ENCODE peak calls at places on chromosomes 5 and 9, in seven cellular contexts. F, X, Y, J, D, I and H are unnamed samples. For H3K4me1, the result is how much of the 10 kb centered on the place peaks cover.

GRCh38 chr5:172235132-172235780 is 41.3 kb downstream of the EFCAB9 start:
- DNase-seq in F (no peak), X (no peak), Y (no peak), J (peak), I (no peak), D (no peak), H (no peak)

GRCh38 chr9:136048560-136049411 is 46.3 kb downstream of the NACC2 start:
- DNase-seq in J (no peak), X (no peak), D (peak), I (no peak), F (no peak), Y (peak), H (no peak)

GRCh38 chr5:142717582-142718215 is 31.8 kb upstream of the FGF1 start:
- DNase-seq in F (no peak), X (no peak), J (peak), I (peak), D (no peak), Y (no peak), H (peak)

GRCh38 chr9:111851536-111851935 is 45.1 kb upstream of the UGCG start:
- DNase-seq in D (no peak), I (peak), J (peak), F (no peak), Y (no peak), X (no peak), H (no peak)

GRCh38 chr5:73201547-73202513 is 28.8 kb downstream of the TMEM174 start:
- DNase-seq in J (peak), D (peak), Y (peak), X (peak), F (peak), I (peak), H (peak)

GRCh38 chr5:141691867-141692532 is 10.0 kb upstream of the ARAP3 start:
- DNase-seq in J (peak), X (peak), Y (peak), D (peak), F (peak), I (peak), H (peak)

GRCh38 chr5:94433393-94434149 is 184.8 kb downstream of the KIAA0825 start:
- DNase-seq in D (no peak), Y (peak), J (peak), F (no peak), I (peak), X (no peak), H (no peak)

GRCh38 chr9:111828193-111828592 is 33.5 kb upstream of the SHOC1 start:
- DNase-seq in F (no peak), I (peak), X (no peak), J (peak), Y (no peak), D (no peak), H (peak)

GRCh38 chr9:136330406-136330990 is 3.2 kb downstream of the GPSM1 start:
- DNase-seq in J (no peak), Y (no peak), X (no peak), D (peak), F (no peak), I (no peak), H (no peak)

GRCh38 chr5:16931334-16932110 is 4.6 kb downstream of the MYO10 start:
- DNase-seq in Y (no peak), I (no peak), F (peak), J (no peak), D (peak), X (peak), H (no peak)

GRCh38 chr5:86115164-86115563 is 502.6 kb upstream of the COX7C start:
- DNase-seq in I (no peak), X (no peak), J (no peak), D (no peak), F (no peak), Y (no peak), H (no peak)

GRCh38 chr9:113464672-113465271 is 1.2 kb downstream of the RGS3 start:
- DNase-seq in Y (peak), D (no peak), X (no peak), F (no peak), J (no peak), I (no peak), H (no peak)

GRCh38 chr9:33446507-33447403 is 638 bp downstream of the AQP3 start:
- DNase-seq in J (peak), F (peak), X (peak), Y (no peak), I (peak), D (peak), H (peak)

GRCh38 chr9:114372971-114373591 is 14.7 kb downstream of the AKNA start:
- DNase-seq in D (peak), J (no peak), I (no peak), F (peak), X (peak), Y (peak), H (peak)

GRCh38 chr5:76082790-76083554 is at the start of gene SV2C:
- DNase-seq in I (no peak), D (peak), Y (no peak), J (peak), F (peak), X (no peak), H (peak)

GRCh38 chr9:38443181-38443580 is 18.9 kb upstream of the IGFBPL1 start:
- DNase-seq in I (peak), J (no peak), D (no peak), Y (no peak), F (no peak), X (no peak), H (no peak)

GRCh38 chr9:93065321-93065720 is 6.8 kb downstream of the SUSD3 start:
- DNase-seq in D (peak), J (no peak), F (no peak), Y (no peak), X (no peak), I (no peak), H (no peak)

GRCh38 chr5:82512025-82512424 is 233.9 kb upstream of the RPS23 start:
- DNase-seq in J (no peak), I (no peak), Y (no peak), D (no peak), F (no peak), X (no peak), H (no peak)

GRCh38 chr9:97853844-97854695 is 1.0 kb downstream of the FOXE1 start:
- DNase-seq in F (no peak), J (peak), Y (no peak), X (no peak), I (no peak), D (no peak), H (peak)

GRCh38 chr5:94196959-94197358 is 421.4 kb downstream of the KIAA0825 start:
- DNase-seq in X (no peak), J (no peak), I (no peak), F (no peak), D (no peak), Y (no peak), H (no peak)

GRCh38 chr9:22111176-22111870 is 102.2 kb upstream of the CDKN2B start:
- DNase-seq in X (no peak), I (no peak), D (no peak), Y (no peak), J (peak), F (no peak), H (no peak)

GRCh38 chr5:68962632-68963484 is 131.0 kb upstream of the SLC30A5 start:
- DNase-seq in J (peak), I (peak), X (peak), D (peak), F (peak), Y (peak), H (no peak)

GRCh38 chr5:141680751-141681201 is 1.3 kb downstream of the ARAP3 start:
- DNase-seq in D (no peak), J (no peak), Y (no peak), F (peak), X (no peak), I (peak), H (no peak)

GRCh38 chr5:102531506-102531905 is 32.7 kb upstream of the SLCO6A1 start:
- DNase-seq in I (no peak), X (no peak), Y (no peak), J (no peak), F (no peak), D (no peak), H (no peak)

GRCh38 chr5:43556857-43557593 is at the start of gene PAIP1:
- DNase-seq in I (peak), X (peak), Y (peak), J (peak), F (peak), D (peak), H (peak)

GRCh38 chr5:116142495-116142894 is 57.7 kb downstream of the COMMD10 start:
- DNase-seq in F (no peak), Y (no peak), X (no peak), J (no peak), I (no peak), D (no peak), H (no peak)

GRCh38 chr5:95975703-95976102 is 14.1 kb upstream of the ELL2 start:
- DNase-seq in Y (no peak), D (no peak), I (no peak), J (no peak), F (no peak), X (no peak), H (no peak)

GRCh38 chr9:4774209-4774608 is 18.5 kb upstream of the RCL1 start:
- DNase-seq in J (peak), D (no peak), X (no peak), F (no peak), I (no peak), Y (peak), H (no peak)

DNA sequence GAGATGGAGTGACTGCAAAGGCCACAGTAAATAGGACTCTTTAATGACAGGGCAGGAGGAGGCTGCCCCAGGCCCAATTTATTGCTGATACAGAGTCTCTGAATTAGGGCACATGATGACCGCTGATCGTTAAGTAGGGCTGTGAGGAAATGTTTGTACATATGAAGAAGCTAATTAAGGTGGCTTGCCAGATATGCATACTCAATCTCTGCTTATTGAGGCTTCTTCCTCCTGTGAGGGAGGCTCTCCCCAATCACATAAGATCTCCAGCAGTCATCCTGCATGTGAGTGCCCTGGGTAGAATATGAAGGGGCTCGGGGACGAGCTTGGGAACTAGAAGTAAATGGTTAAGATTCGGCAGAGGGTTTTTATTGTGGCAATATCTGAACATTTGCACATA is 8.2 kb upstream of the CD180 start:
- DNase-seq in Y (no peak), D (no peak), I (no peak), F (no peak), J (no peak), X (no peak), H (no peak)
- H3K27ac ChIP-seq in Y (no peak), D (no peak), I (no peak), F (peak), J (no peak), X (peak), H (peak)

GRCh38 chr9:131722260-131722659 is 17.6 kb downstream of the RAPGEF1 start:
- DNase-seq in Y (no peak), X (no peak), D (no peak), I (no peak), F (no peak), J (no peak), H (no peak)
- H3K4me1 ChIP-seq in Y (under half), X (under half), D (under half), I (under half), F (under half), J (under half), H (half or more)

GRCh38 chr9:91812191-91812590 is 137.8 kb downstream of the ROR2 start:
- DNase-seq in D (no peak), Y (peak), I (no peak), J (no peak), F (no peak), X (no peak), H (no peak)
- H3K4me3 ChIP-seq in D (no peak), Y (no peak), I (no peak), J (no peak), F (no peak), X (no peak), H (no peak)

GRCh38 chr9:127541176-127541575 is 70.9 kb upstream of the STXBP1 start:
- DNase-seq in F (no peak), X (no peak), D (no peak), I (no peak), Y (no peak), J (no peak), H (no peak)
- H3K27ac ChIP-seq in F (peak), X (no peak), D (no peak), I (no peak), Y (peak), J (peak), H (no peak)

GRCh38 chr9:95008151-95008771 is 281.8 kb downstream of the AOPEP start:
- DNase-seq in F (peak), Y (no peak), I (peak), D (no peak), X (peak), J (peak), H (no peak)
- H3K4me1 ChIP-seq in F (half or more), Y (half or more), I (under half), D (under half), X (under half), J (half or more), H (under half)